ENCODE peak calls at places on chromosomes 2 and 18, in ten cellular contexts. I is EH; P is CD8-positive, alpha-beta T cell; D is NCI-H2081 treated with DMSO at 0.1 percent for 48 hours; F is iPS-NIHi11; G is stimulated activated CD8-positive, alpha-beta memory T cell treated with anti-CD3 and anti-CD28 coated beads, Interleukin-4, amount 100 ng/mL, for 4 hours; Z is kidney tubule cell; N is stimulated activated CD4-positive, alpha-beta T cell treated with anti-CD3 and anti-CD28 coated beads, TNF-alpha, amount 100 ng/mL, for 48 hours; H is NCI-H1092 treated with DMSO at 0.1 percent for 48 hours; W is AML-193. O is an unnamed sample.

GRCh38 chr2:135839713-135840112 is 2.7 kb upstream of the LCT start:
- DNase-seq in N (no peak), D (no peak), H (no peak), W (no peak), Z (no peak), I (peak), G (no peak), P (no peak), F (no peak), O (no peak)

GRCh38 chr2:82790277-82791021 is 1668.6 kb downstream of the SUCLG1 start:
- DNase-seq in H (peak), D (no peak), F (no peak), N (no peak), Z (peak), I (peak), W (no peak), P (no peak), G (no peak), O (no peak)

GRCh38 chr2:196331816-196332215 is 160.4 kb upstream of the STK17B start:
- DNase-seq in H (no peak), Z (no peak), N (no peak), D (no peak), P (no peak), G (no peak), W (no peak), I (peak), F (no peak), O (no peak)

GRCh38 chr2:67927489-67927888 is 135.3 kb downstream of the C1D start:
- DNase-seq in D (no peak), P (no peak), H (no peak), G (no peak), I (no peak), F (peak), Z (no peak), N (no peak), W (no peak), O (no peak)

GRCh38 chr18:35464731-35465728 is 32.7 kb downstream of the INO80C start:
- DNase-seq in F (no peak), H (no peak), D (no peak), I (no peak), N (no peak), W (peak), P (no peak), G (no peak), Z (no peak), O (no peak)

GRCh38 chr2:222481941-222482340 is 57.6 kb downstream of the SGPP2 start:
- DNase-seq in H (no peak), Z (no peak), P (no peak), G (no peak), W (no peak), D (no peak), F (no peak), N (no peak), I (no peak), O (no peak)

GRCh38 chr2:240463274-240463865 is 27.9 kb downstream of the GPC1 start:
- DNase-seq in Z (no peak), N (no peak), G (no peak), D (no peak), P (peak), F (no peak), I (no peak), W (no peak), H (no peak), O (no peak)

GRCh38 chr2:96547751-96548161 is 11.2 kb downstream of the ARID5A start:
- DNase-seq in W (no peak), P (no peak), H (no peak), N (no peak), G (no peak), F (no peak), D (no peak), Z (no peak), I (peak), O (no peak)

GRCh38 chr2:188326669-188327301 is 35.1 kb downstream of the GULP1 start:
- DNase-seq in I (peak), N (no peak), G (no peak), H (no peak), D (no peak), Z (no peak), W (no peak), F (no peak), P (no peak), O (no peak)

GRCh38 chr18:45449761-45450227 is 165.5 kb upstream of the SLC14A2 start:
- DNase-seq in W (no peak), F (no peak), G (no peak), H (peak), N (no peak), Z (no peak), P (no peak), I (no peak), D (no peak), O (peak)

GRCh38 chr18:77067315-77068061 is 65.1 kb downstream of the MBP start:
- DNase-seq in N (peak), P (peak), D (no peak), Z (peak), F (no peak), H (no peak), G (peak), W (peak), I (peak), O (no peak)

GRCh38 chr2:30235008-30235655 is 3.8 kb downstream of the LBH start:
- DNase-seq in G (peak), P (peak), N (no peak), H (no peak), Z (peak), I (no peak), W (no peak), F (no peak), D (no peak), O (no peak)

GRCh38 chr2:181153886-181154285 is 173.5 kb downstream of the UBE2E3 start:
- DNase-seq in D (no peak), H (no peak), G (no peak), I (peak), W (no peak), Z (no peak), N (no peak), F (no peak), P (no peak), O (no peak)

GRCh38 chr2:74374509-74375205 is 5.5 kb downstream of the DCTN1 start:
- DNase-seq in G (no peak), D (peak), I (peak), Z (peak), H (peak), P (no peak), N (no peak), F (peak), W (no peak), O (peak)

GRCh38 chr2:216492951-216493685 is 5.5 kb upstream of the RPL37A start:
- DNase-seq in H (no peak), W (no peak), N (no peak), P (no peak), F (no peak), D (no peak), I (peak), G (no peak), Z (peak), O (no peak)

GRCh38 chr2:150296795-150297546 is 190.5 kb downstream of the RND3 start:
- DNase-seq in N (no peak), W (no peak), H (peak), F (no peak), Z (peak), P (no peak), I (peak), D (no peak), G (no peak), O (no peak)

GRCh38 chr2:153476491-153477095 is 2.0 kb downstream of the RPRM start:
- DNase-seq in P (no peak), H (peak), D (no peak), Z (no peak), I (no peak), G (no peak), F (peak), N (no peak), W (no peak), O (no peak)

GRCh38 chr18:12630136-12630535 is 27.8 kb downstream of the SPIRE1 start:
- DNase-seq in W (no peak), F (no peak), H (no peak), P (no peak), N (no peak), D (no peak), I (peak), Z (peak), G (no peak), O (no peak)

O was measured in cerebellar nuclear complex.